ENCODE peak calls at places on chromosomes 3 and 15, in ten cellular contexts. One of them, this sample, is unnamed.

GRCh38 chr3:142209655-142210054 is 15.7 kb downstream of the GK5 start:
- DNase-seq in fibroblast of lung: peak; percentile 88
- DNase-seq in heart left ventricle: peak; percentile 56
- DNase-seq in breast epithelium: no peak
- DNase-seq in hepatocyte: peak; percentile 51
- DNase-seq in H9: no peak
- DNase-seq in astrocyte: peak; percentile 79
- DNase-seq in endothelial cell of umbilical vein: peak; percentile 84
- DNase-seq in mucosa of descending colon: no peak
- DNase-seq in PC-3: peak; percentile 17
- DNase-seq in this sample: peak; percentile 94

GRCh38 chr3:72797773-72798543 is 50.3 kb downstream of the SHQ1 start:
- DNase-seq in astrocyte: peak; percentile 36
- DNase-seq in mucosa of descending colon: no peak
- DNase-seq in fibroblast of lung: peak; percentile 19
- DNase-seq in endothelial cell of umbilical vein: peak; percentile 48
- DNase-seq in H9: no peak
- DNase-seq in breast epithelium: no peak
- DNase-seq in heart left ventricle: peak; percentile 68
- DNase-seq in hepatocyte: peak; percentile 29
- DNase-seq in PC-3: no peak
- DNase-seq in this sample: no peak

GRCh38 chr15:29225534-29226224 is 43.9 kb downstream of the NSMCE3 start:
- DNase-seq in PC-3: no peak
- DNase-seq in breast epithelium: no peak
- DNase-seq in H9: no peak
- DNase-seq in endothelial cell of umbilical vein: no peak
- DNase-seq in mucosa of descending colon: no peak
- DNase-seq in heart left ventricle: no peak
- DNase-seq in hepatocyte: no peak
- DNase-seq in fibroblast of lung: no peak
- DNase-seq in astrocyte: no peak
- DNase-seq in this sample: no peak

GRCh38 chr3:127113571-127113891 is 79.4 kb upstream of the PRR23E start:
- DNase-seq in mucosa of descending colon: no peak
- DNase-seq in H9: no peak
- DNase-seq in PC-3: peak; percentile 57
- DNase-seq in endothelial cell of umbilical vein: no peak
- DNase-seq in hepatocyte: no peak
- DNase-seq in breast epithelium: no peak
- DNase-seq in astrocyte: no peak
- DNase-seq in fibroblast of lung: no peak
- DNase-seq in heart left ventricle: no peak
- DNase-seq in this sample: no peak

GRCh38 chr3:178259703-178260102 is 276.5 kb upstream of the KCNMB2 start:
- DNase-seq in PC-3: no peak
- DNase-seq in hepatocyte: no peak
- DNase-seq in heart left ventricle: no peak
- DNase-seq in fibroblast of lung: no peak
- DNase-seq in breast epithelium: no peak
- DNase-seq in endothelial cell of umbilical vein: no peak
- DNase-seq in astrocyte: no peak
- DNase-seq in H9: no peak
- DNase-seq in mucosa of descending colon: no peak
- DNase-seq in this sample: no peak

GRCh38 chr15:90638963-90639362 is 78.2 kb upstream of the BLM start:
- DNase-seq in hepatocyte: no peak
- DNase-seq in astrocyte: no peak
- DNase-seq in mucosa of descending colon: no peak
- DNase-seq in breast epithelium: no peak
- DNase-seq in fibroblast of lung: no peak
- DNase-seq in heart left ventricle: no peak
- DNase-seq in endothelial cell of umbilical vein: no peak
- DNase-seq in H9: no peak
- DNase-seq in PC-3: no peak
- DNase-seq in this sample: no peak

GRCh38 chr3:195226900-195227447 is 44.0 kb downstream of the XXYLT1 start:
- DNase-seq in mucosa of descending colon: peak; percentile 22
- DNase-seq in astrocyte: no peak
- DNase-seq in hepatocyte: no peak
- DNase-seq in fibroblast of lung: peak; percentile 31
- DNase-seq in breast epithelium: no peak
- DNase-seq in endothelial cell of umbilical vein: peak; percentile 46
- DNase-seq in heart left ventricle: no peak
- DNase-seq in PC-3: peak; percentile 15
- DNase-seq in H9: no peak
- DNase-seq in this sample: no peak

GRCh38 chr3:98807011-98807410 is 43.9 kb downstream of the ST3GAL6 start:
- DNase-seq in fibroblast of lung: no peak
- DNase-seq in astrocyte: peak; percentile 75
- DNase-seq in breast epithelium: no peak
- DNase-seq in PC-3: peak; percentile 41
- DNase-seq in endothelial cell of umbilical vein: no peak
- DNase-seq in mucosa of descending colon: no peak
- DNase-seq in H9: no peak
- DNase-seq in heart left ventricle: no peak
- DNase-seq in hepatocyte: no peak
- DNase-seq in this sample: no peak

GRCh38 chr3:24142127-24142526 is 197.0 kb downstream of the NR1D2 start:
- DNase-seq in fibroblast of lung: no peak
- DNase-seq in heart left ventricle: no peak
- DNase-seq in hepatocyte: no peak
- DNase-seq in H9: no peak
- DNase-seq in PC-3: no peak
- DNase-seq in mucosa of descending colon: no peak
- DNase-seq in breast epithelium: no peak
- DNase-seq in endothelial cell of umbilical vein: no peak
- DNase-seq in astrocyte: no peak
- DNase-seq in this sample: no peak

GRCh38 chr3:150324261-150324660 is 83.8 kb upstream of the TSC22D2 start:
- DNase-seq in fibroblast of lung: no peak
- DNase-seq in breast epithelium: no peak
- DNase-seq in PC-3: no peak
- DNase-seq in astrocyte: no peak
- DNase-seq in endothelial cell of umbilical vein: no peak
- DNase-seq in hepatocyte: no peak
- DNase-seq in H9: no peak
- DNase-seq in mucosa of descending colon: no peak
- DNase-seq in heart left ventricle: no peak
- DNase-seq in this sample: no peak

GRCh38 chr15:72342385-72342784 is 22.4 kb upstream of the CELF6 start:
- DNase-seq in H9: peak; percentile 84
- DNase-seq in astrocyte: no peak
- DNase-seq in mucosa of descending colon: no peak
- DNase-seq in hepatocyte: peak; percentile 30
- DNase-seq in heart left ventricle: no peak
- DNase-seq in breast epithelium: no peak
- DNase-seq in endothelial cell of umbilical vein: peak; percentile 31
- DNase-seq in PC-3: peak; percentile 70
- DNase-seq in fibroblast of lung: peak; percentile 14
- DNase-seq in this sample: peak; percentile 19

GRCh38 chr15:99115300-99116215 is 10.7 kb downstream of the SYNM start:
- DNase-seq in PC-3: no peak
- DNase-seq in hepatocyte: no peak
- DNase-seq in heart left ventricle: no peak
- DNase-seq in mucosa of descending colon: no peak
- DNase-seq in endothelial cell of umbilical vein: no peak
- DNase-seq in fibroblast of lung: no peak
- DNase-seq in H9: no peak
- DNase-seq in breast epithelium: no peak
- DNase-seq in astrocyte: no peak
- DNase-seq in this sample: no peak

GRCh38 chr15:47576921-47577474 is 140.3 kb upstream of the SEMA6D start:
- DNase-seq in H9: no peak
- DNase-seq in mucosa of descending colon: no peak
- DNase-seq in hepatocyte: no peak
- DNase-seq in PC-3: no peak
- DNase-seq in breast epithelium: no peak
- DNase-seq in endothelial cell of umbilical vein: no peak
- DNase-seq in astrocyte: no peak
- DNase-seq in heart left ventricle: no peak
- DNase-seq in fibroblast of lung: peak; percentile 39
- DNase-seq in this sample: peak; percentile 68

GRCh38 chr3:72152551-72153476 is 367.9 kb upstream of the PROK2 start:
- DNase-seq in H9: no peak
- DNase-seq in mucosa of descending colon: peak; percentile 78
- DNase-seq in heart left ventricle: peak; percentile 80
- DNase-seq in endothelial cell of umbilical vein: peak; percentile 77
- DNase-seq in fibroblast of lung: peak; percentile 88
- DNase-seq in astrocyte: peak; percentile 72
- DNase-seq in breast epithelium: peak; percentile 57
- DNase-seq in hepatocyte: peak; percentile 89
- DNase-seq in PC-3: peak; percentile 77
- DNase-seq in this sample: peak; percentile 79

DNA sequence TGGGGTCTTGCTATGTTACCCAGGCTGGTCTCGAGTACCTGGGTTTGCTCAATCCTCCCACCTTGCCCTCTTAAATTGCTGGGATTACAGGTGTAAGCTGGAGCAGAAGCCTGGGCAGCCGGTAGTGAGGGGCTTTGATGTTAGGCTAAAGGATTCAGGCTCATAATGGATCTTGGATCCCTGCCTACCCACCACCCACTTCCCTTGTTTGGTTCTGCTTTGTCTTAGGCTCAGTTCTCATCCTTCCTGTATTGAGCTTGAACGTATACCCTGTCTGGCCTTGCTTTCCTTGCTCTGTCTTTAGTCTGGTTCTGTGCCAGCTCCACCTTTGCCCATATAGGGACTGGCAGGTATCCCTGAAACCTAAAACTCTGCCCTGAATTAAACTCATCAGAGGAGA is 1.7 kb downstream of the PPCDC start:
- DNase-seq in mucosa of descending colon: no peak
- DNase-seq in astrocyte: no peak
- DNase-seq in endothelial cell of umbilical vein: no peak
- DNase-seq in PC-3: no peak
- DNase-seq in H9: no peak
- DNase-seq in heart left ventricle: no peak
- DNase-seq in hepatocyte: no peak
- DNase-seq in fibroblast of lung: no peak
- DNase-seq in breast epithelium: no peak
- DNase-seq in this sample: no peak
- H3K4me1 ChIP-seq in mucosa of descending colon: peaks cover 20% of the 10 kb centered on the region
- H3K4me1 ChIP-seq in astrocyte: peaks cover 12% of the 10 kb centered on the region
- H3K4me1 ChIP-seq in endothelial cell of umbilical vein: peaks cover 13% of the 10 kb centered on the region
- H3K4me1 ChIP-seq in PC-3: peaks cover 25% of the 10 kb centered on the region
- H3K4me1 ChIP-seq in H9: no peaks in the 10 kb centered on the region
- H3K4me1 ChIP-seq in heart left ventricle: peaks cover 16% of the 10 kb centered on the region
- H3K4me1 ChIP-seq in hepatocyte: peaks cover 14% of the 10 kb centered on the region
- H3K4me1 ChIP-seq in fibroblast of lung: peaks cover 7% of the 10 kb centered on the region
- H3K4me1 ChIP-seq in breast epithelium: no peaks in the 10 kb centered on the region
- H3K4me1 ChIP-seq in this sample: peaks cover 24% of the 10 kb centered on the region

DNA sequence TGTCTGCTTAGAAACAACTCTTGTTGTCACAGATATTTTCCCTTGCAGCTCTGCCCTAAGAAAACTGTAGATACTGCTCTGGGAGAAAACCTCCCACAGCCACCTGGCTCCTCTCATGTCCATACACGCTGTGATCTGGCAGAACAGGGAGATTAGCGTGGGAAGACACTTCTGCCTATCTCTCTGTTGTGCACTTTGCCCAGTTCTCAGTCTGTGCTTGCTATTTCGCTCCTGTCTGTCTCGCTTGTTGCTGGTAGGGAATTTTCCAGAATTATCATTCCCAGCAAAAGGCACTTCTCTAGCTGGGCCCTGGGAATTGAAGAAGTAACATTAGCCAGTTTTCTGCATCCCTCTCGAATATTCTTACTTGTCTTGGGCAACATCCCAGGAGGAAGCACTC is 8.1 kb upstream of the GATM start:
- DNase-seq in endothelial cell of umbilical vein: no peak
- DNase-seq in hepatocyte: peak; percentile 33
- DNase-seq in astrocyte: no peak
- DNase-seq in fibroblast of lung: no peak
- DNase-seq in breast epithelium: no peak
- DNase-seq in H9: no peak
- DNase-seq in heart left ventricle: peak; percentile 33
- DNase-seq in PC-3: no peak
- DNase-seq in mucosa of descending colon: no peak
- DNase-seq in this sample: no peak
- H3K4me1 ChIP-seq in endothelial cell of umbilical vein: no peaks in the 10 kb centered on the region
- H3K4me1 ChIP-seq in hepatocyte: peaks cover 21% of the 10 kb centered on the region
- H3K4me1 ChIP-seq in astrocyte: no peaks in the 10 kb centered on the region
- H3K4me1 ChIP-seq in fibroblast of lung: no peaks in the 10 kb centered on the region
- H3K4me1 ChIP-seq in breast epithelium: no peaks in the 10 kb centered on the region
- H3K4me1 ChIP-seq in H9: no peaks in the 10 kb centered on the region
- H3K4me1 ChIP-seq in heart left ventricle: peaks cover 22% of the 10 kb centered on the region
- H3K4me1 ChIP-seq in PC-3: peaks cover 15% of the 10 kb centered on the region
- H3K4me1 ChIP-seq in mucosa of descending colon: no peaks in the 10 kb centered on the region
- H3K4me1 ChIP-seq in this sample: peaks cover 9% of the 10 kb centered on the region

DNA sequence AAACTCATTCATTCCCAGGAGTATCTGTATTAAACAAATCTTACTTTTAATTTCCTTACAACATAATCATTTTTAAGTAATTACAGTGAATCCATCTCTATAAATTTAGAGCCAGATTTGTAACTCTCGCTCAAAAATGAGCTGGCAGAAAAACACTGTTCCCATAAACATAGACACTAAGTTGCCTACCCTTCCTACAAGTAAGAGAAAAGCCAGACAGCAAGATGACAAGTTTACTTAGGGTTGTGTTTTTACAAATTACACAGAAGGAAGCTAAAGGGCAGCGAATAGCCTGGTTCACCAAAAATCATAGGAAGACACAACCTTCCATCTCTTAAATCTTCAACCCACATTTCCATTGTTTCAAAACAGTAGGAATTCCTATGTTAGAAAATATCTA is 21.8 kb downstream of the HERC1 start:
- DNase-seq in fibroblast of lung: no peak
- DNase-seq in hepatocyte: no peak
- DNase-seq in H9: no peak
- DNase-seq in PC-3: no peak
- DNase-seq in mucosa of descending colon: no peak
- DNase-seq in heart left ventricle: no peak
- DNase-seq in endothelial cell of umbilical vein: no peak
- DNase-seq in astrocyte: no peak
- DNase-seq in breast epithelium: no peak
- DNase-seq in this sample: no peak
- H3K4me1 ChIP-seq in fibroblast of lung: no peaks in the 10 kb centered on the region
- H3K4me1 ChIP-seq in hepatocyte: no peaks in the 10 kb centered on the region
- H3K4me1 ChIP-seq in H9: peaks cover 6% of the 10 kb centered on the region
- H3K4me1 ChIP-seq in PC-3: no peaks in the 10 kb centered on the region
- H3K4me1 ChIP-seq in mucosa of descending colon: peaks cover under 1% of the 10 kb centered on the region
- H3K4me1 ChIP-seq in heart left ventricle: peaks cover 6% of the 10 kb centered on the region
- H3K4me1 ChIP-seq in endothelial cell of umbilical vein: peaks cover 3% of the 10 kb centered on the region
- H3K4me1 ChIP-seq in astrocyte: no peaks in the 10 kb centered on the region
- H3K4me1 ChIP-seq in breast epithelium: no peaks in the 10 kb centered on the region
- H3K4me1 ChIP-seq in this sample: peaks cover 37% of the 10 kb centered on the region

DNA sequence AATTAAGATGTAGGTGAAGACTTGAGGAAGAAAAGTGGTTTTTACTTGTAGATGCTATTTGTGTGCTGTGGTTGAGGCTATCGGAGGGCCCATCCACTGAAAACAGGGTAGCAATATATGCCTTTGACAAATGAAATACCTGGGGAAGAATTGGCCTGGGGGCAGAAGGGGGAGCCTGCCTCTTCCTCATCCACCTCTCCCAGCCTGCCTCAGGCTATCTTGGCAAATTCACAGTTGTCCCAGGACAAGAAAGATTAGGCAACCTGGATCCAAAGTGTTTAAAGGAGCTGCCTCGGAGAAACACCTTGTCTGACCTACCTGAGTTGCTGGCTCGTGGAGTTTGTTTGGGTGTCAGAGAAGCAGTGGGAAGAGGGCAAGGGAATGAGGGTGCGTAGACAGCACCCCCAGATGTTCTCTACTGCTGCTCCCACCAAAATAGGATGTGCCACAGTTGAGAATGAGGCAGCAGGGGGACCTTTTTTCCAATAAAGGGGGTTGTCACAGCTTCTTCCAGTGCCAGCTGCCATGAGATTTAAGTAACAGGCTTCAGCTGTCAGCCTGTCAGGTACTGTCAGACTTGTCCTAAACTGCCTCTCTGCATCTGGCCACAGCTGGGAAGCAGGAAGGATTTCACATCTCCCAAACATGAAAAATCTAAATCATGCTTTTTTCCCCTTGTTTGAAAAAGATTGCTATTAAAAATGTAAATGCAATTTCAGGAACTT is 9.2 kb downstream of the PLEKHO2 start:
- DNase-seq in astrocyte: no peak
- DNase-seq in PC-3: no peak
- DNase-seq in endothelial cell of umbilical vein: no peak
- DNase-seq in mucosa of descending colon: no peak
- DNase-seq in hepatocyte: no peak
- DNase-seq in fibroblast of lung: no peak
- DNase-seq in breast epithelium: no peak
- DNase-seq in H9: peak; percentile 26
- DNase-seq in heart left ventricle: no peak
- DNase-seq in this sample: no peak
- H3K4me1 ChIP-seq in astrocyte: peaks cover 18% of the 10 kb centered on the region
- H3K4me1 ChIP-seq in PC-3: no peaks in the 10 kb centered on the region
- H3K4me1 ChIP-seq in endothelial cell of umbilical vein: peaks cover 8% of the 10 kb centered on the region
- H3K4me1 ChIP-seq in mucosa of descending colon: peaks cover 15% of the 10 kb centered on the region
- H3K4me1 ChIP-seq in hepatocyte: peaks cover 3% of the 10 kb centered on the region
- H3K4me1 ChIP-seq in fibroblast of lung: peaks cover 53% of the 10 kb centered on the region
- H3K4me1 ChIP-seq in breast epithelium: no peaks in the 10 kb centered on the region
- H3K4me1 ChIP-seq in H9: peaks cover 7% of the 10 kb centered on the region
- H3K4me1 ChIP-seq in heart left ventricle: peaks cover 27% of the 10 kb centered on the region
- H3K4me1 ChIP-seq in this sample: peaks cover 73% of the 10 kb centered on the region